ENCODE peak calls at places on chromosomes 12 and 14, in six cellular contexts. V is HEK293T, B is K562, O is A549, U is GM12878, F is HepG2. N is an unnamed sample.

GRCh38 chr12:118680361-118680963 is 300.9 kb upstream of the SRRM4 start:
- DNase-seq in V (no peak), B (peak; percentile 47), O (no peak), U (no peak), F (no peak), N (no peak)

GRCh38 chr12:25241171-25242020 is 9.3 kb downstream of the KRAS start:
- DNase-seq in V (peak; percentile 10), B (peak; percentile 34), O (no peak), U (no peak), F (peak; percentile 24), N (peak; percentile 71)

GRCh38 chr12:24838531-24838950 is 110.4 kb downstream of the BCAT1 start:
- DNase-seq in V (no peak), B (no peak), O (no peak), U (peak; percentile 84), F (no peak), N (peak; percentile 87)

GRCh38 chr14:73460691-73461127 is 2.4 kb upstream of the NUMB start:
- DNase-seq in V (no peak), B (peak; percentile 46), O (no peak), U (no peak), F (no peak), N (peak; percentile 77)

GRCh38 chr12:85947286-85947685 is 73.2 kb downstream of the NTS start:
- DNase-seq in V (no peak), B (no peak), O (no peak), U (no peak), F (no peak), N (no peak)

GRCh38 chr14:34113051-34113511 is 162.2 kb upstream of the EGLN3 start:
- DNase-seq in V (no peak), B (no peak), O (peak; percentile 15), U (no peak), F (no peak), N (peak; percentile 31)

GRCh38 chr14:24848427-24848826 is 201.5 kb downstream of the STXBP6 start:
- DNase-seq in V (no peak), B (no peak), O (no peak), U (no peak), F (no peak), N (peak; percentile 76)

GRCh38 chr12:49133014-49133413 is 1.8 kb upstream of the TUBA1B start:
- DNase-seq in V (no peak), B (peak; percentile 44), O (no peak), U (no peak), F (no peak), N (no peak)

GRCh38 chr14:104967414-104968152 is 10.6 kb downstream of the AHNAK2 start:
- DNase-seq in V (no peak), B (no peak), O (no peak), U (no peak), F (no peak), N (no peak)

GRCh38 chr14:88272390-88273019 is 50.6 kb downstream of the KCNK10 start:
- DNase-seq in V (no peak), B (no peak), O (no peak), U (no peak), F (no peak), N (no peak)

GRCh38 chr12:102992297-102992696 is 34.8 kb downstream of the ASCL1 start:
- DNase-seq in V (no peak), B (no peak), O (no peak), U (peak; percentile 45), F (peak; percentile 25), N (no peak)

GRCh38 chr14:96568646-96569045 is 66.5 kb downstream of the PAPOLA start:
- DNase-seq in V (no peak), B (no peak), O (no peak), U (no peak), F (no peak), N (no peak)

GRCh38 chr14:85622106-85622505 is 92.2 kb downstream of the FLRT2 start:
- DNase-seq in V (no peak), B (no peak), O (no peak), U (no peak), F (no peak), N (no peak)

GRCh38 chr12:23760495-23760894 is 189.0 kb downstream of the SOX5 start:
- DNase-seq in V (no peak), B (no peak), O (no peak), U (no peak), F (no peak), N (no peak)

GRCh38 chr12:127393896-127394295 is 873.1 kb upstream of the TMEM132C start:
- DNase-seq in V (no peak), B (no peak), O (no peak), U (no peak), F (no peak), N (peak; percentile 76)

GRCh38 chr14:92655372-92655771 is 93.1 kb downstream of the LGMN start:
- DNase-seq in V (no peak), B (no peak), O (no peak), U (no peak), F (no peak), N (no peak)

GRCh38 chr12:65811968-65812700 is 12.1 kb upstream of the HMGA2 start:
- DNase-seq in V (no peak), B (no peak), O (no peak), U (no peak), F (no peak), N (no peak)

GRCh38 chr14:100593751-100594624 is 6.8 kb upstream of the BEGAIN start:
- DNase-seq in V (no peak), B (no peak), O (no peak), U (no peak), F (no peak), N (no peak)

GRCh38 chr14:68979722-68980552 is 835 bp upstream of the ACTN1 start:
- DNase-seq in V (peak; percentile 43), B (peak; percentile 28), O (peak; percentile 59), U (no peak), F (no peak), N (peak; percentile 63)
- TF ChIP-seq BHLHE40 in V (no peak), B (no peak), O (no peak), U (no peak), F (no peak), N (no peak)

GRCh38 chr12:34403706-34404376 is 381.5 kb downstream of the ALG10 start:
- DNase-seq in V (peak; percentile 0), B (no peak), O (no peak), U (no peak), F (no peak), N (no peak)
- TF ChIP-seq BHLHE40 in V (no peak), B (no peak), O (no peak), U (no peak), F (no peak), N (no peak)

DNA sequence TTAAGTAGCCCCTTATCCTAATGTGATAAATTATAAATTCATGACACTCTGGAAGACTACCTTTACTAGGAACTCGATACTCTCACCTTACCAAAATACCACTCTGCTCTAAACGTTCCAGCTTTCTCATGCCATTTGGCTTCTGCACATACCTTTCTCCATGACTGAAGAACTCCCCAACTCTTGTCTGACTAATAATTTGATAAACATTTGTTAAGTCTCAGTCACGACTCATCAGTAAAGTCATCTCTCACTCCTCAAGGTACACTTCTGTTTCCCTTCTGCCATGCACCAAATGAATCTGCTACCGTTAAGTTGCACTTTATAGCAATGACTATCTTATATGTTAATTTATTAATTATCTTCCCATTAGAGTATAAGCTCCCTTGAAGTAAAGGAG is 498.3 kb upstream of the NOVA1 start:
- DNase-seq in V (no peak), B (no peak), O (no peak), U (no peak), F (no peak), N (no peak)
- TF ChIP-seq BHLHE40 in V (no peak), B (no peak), O (no peak), U (no peak), F (no peak), N (no peak)

GRCh38 chr12:5648692-5649338 is 216.9 kb downstream of the NTF3 start:
- DNase-seq in V (peak; percentile 39), B (peak; percentile 28), O (no peak), U (no peak), F (peak; percentile 27), N (peak; percentile 58)
- TF ChIP-seq BHLHE40 in V (no peak), B (no peak), O (no peak), U (no peak), F (no peak), N (no peak)

GRCh38 chr12:19447386-19447785 is 8.1 kb downstream of the AEBP2 start:
- DNase-seq in V (no peak), B (peak; percentile 31), O (no peak), U (no peak), F (no peak), N (no peak)
- TF ChIP-seq BHLHE40 in V (no peak), B (no peak), O (no peak), U (no peak), F (no peak), N (no peak)

GRCh38 chr12:92570056-92570753 is 132.6 kb upstream of the PLEKHG7 start:
- DNase-seq in V (peak; percentile 43), B (peak; percentile 84), O (peak; percentile 57), U (peak; percentile 93), F (peak; percentile 67), N (peak; percentile 86)
- TF ChIP-seq BHLHE40 in V (no peak), B (no peak), O (no peak), U (no peak), F (no peak), N (no peak)

DNA sequence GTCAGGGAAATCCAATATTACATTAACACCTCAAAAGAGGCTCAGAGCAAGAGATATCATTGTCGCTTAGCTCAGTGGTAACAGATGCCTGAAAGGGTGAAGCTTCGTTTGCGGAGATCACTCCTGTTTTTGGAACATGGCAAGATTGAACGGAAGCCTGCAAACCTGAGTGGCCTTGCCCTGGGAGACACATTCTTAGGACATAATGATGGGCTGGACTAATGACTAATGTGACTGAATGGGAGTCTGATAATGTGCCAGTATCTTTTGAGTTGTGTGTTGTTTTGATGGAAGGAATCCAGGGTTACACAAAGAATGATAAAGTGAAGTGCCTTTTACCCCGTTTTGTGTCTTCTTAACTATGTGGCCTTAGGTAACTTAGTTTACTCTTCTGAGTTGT is 109.3 kb upstream of the IFNG-AS1 start:
- DNase-seq in V (no peak), B (no peak), O (no peak), U (no peak), F (no peak), N (no peak)
- TF ChIP-seq BHLHE40 in V (no peak), B (no peak), O (no peak), U (no peak), F (no peak), N (no peak)

GRCh38 chr12:53775478-53776145 is 23.8 kb upstream of the CISTR start:
- DNase-seq in V (no peak), B (no peak), O (no peak), U (no peak), F (no peak), N (no peak)
- TF ChIP-seq BHLHE40 in V (no peak), B (no peak), O (no peak), U (no peak), F (no peak), N (no peak)

GRCh38 chr12:56688846-56689113 is 696 bp upstream of the PTGES3 start:
- DNase-seq in V (no peak), B (no peak), O (peak; percentile 78), U (no peak), F (no peak), N (no peak)
- TF ChIP-seq BHLHE40 in V (no peak), B (no peak), O (no peak), U (no peak), F (no peak), N (no peak)

N was measured in IMR-90.